ENCODE peak calls at places on chromosome 4, in four cellular contexts. O is GM10248, H is cardiac muscle cell, W is dorsolateral prefrontal cortex. I is an unnamed sample.

GRCh38 chr4:54837576-54838140 is 179.9 kb downstream of the KIT start:
- DNase-seq in O (no peak), H (no peak), W (no peak), I (no peak)

GRCh38 chr4:69764311-69764710 is 3.9 kb upstream of the SULT1B1 start:
- DNase-seq in O (no peak), H (no peak), W (no peak), I (no peak)

GRCh38 chr4:89284828-89285227 is 22.8 kb downstream of the GPRIN3 start:
- DNase-seq in O (no peak), H (no peak), W (no peak), I (no peak)

GRCh38 chr4:155679343-155679742 is 12.7 kb downstream of the GUCY1A1 start:
- DNase-seq in O (no peak), H (peak; percentile 42), W (no peak), I (no peak)

GRCh38 chr4:113851816-113852215 is 90.3 kb upstream of the CAMK2D start:
- DNase-seq in O (no peak), H (no peak), W (no peak), I (no peak)

GRCh38 chr4:170741856-170742255 is 652.1 kb upstream of the AADAT start:
- DNase-seq in O (no peak), H (no peak), W (no peak), I (no peak)

GRCh38 chr4:16067515-16067914 is 16.3 kb downstream of the PROM1 start:
- DNase-seq in O (no peak), H (no peak), W (no peak), I (no peak)

GRCh38 chr4:88242144-88242543 is 42.2 kb downstream of the PPM1K start:
- DNase-seq in O (no peak), H (no peak), W (no peak), I (no peak)

GRCh38 chr4:147829401-147830101 is 97.7 kb downstream of the ARHGAP10 start:
- DNase-seq in O (no peak), H (peak; percentile 9), W (no peak), I (no peak)

GRCh38 chr4:52126946-52127345 is 75.8 kb downstream of the SPATA18 start:
- DNase-seq in O (no peak), H (no peak), W (no peak), I (no peak)

GRCh38 chr4:14317351-14317750 is 684.9 kb upstream of the CPEB2 start:
- DNase-seq in O (no peak), H (no peak), W (no peak), I (no peak)

GRCh38 chr4:78938868-78939666 is at the start of gene PAQR3:
- DNase-seq in O (peak; percentile 95), H (peak; percentile 93), W (peak; percentile 73), I (peak; percentile 85)

GRCh38 chr4:102174800-102175199 is 170.5 kb downstream of the SLC39A8 start:
- DNase-seq in O (no peak), H (no peak), W (no peak), I (no peak)

GRCh38 chr4:158722291-158722916 is 792 bp downstream of the PPID start:
- DNase-seq in O (peak; percentile 11), H (peak; percentile 38), W (no peak), I (no peak)

GRCh38 chr4:20159516-20159915 is 92.2 kb upstream of the SLIT2 start:
- DNase-seq in O (no peak), H (no peak), W (no peak), I (no peak)

GRCh38 chr4:53205970-53206369 is 159.9 kb downstream of the SCFD2 start:
- DNase-seq in O (no peak), H (no peak), W (no peak), I (no peak)

GRCh38 chr4:5037553-5038551 is 13.4 kb upstream of the STK32B start:
- DNase-seq in O (no peak), H (no peak), W (no peak), I (no peak)

GRCh38 chr4:53712326-53712725 is 121.0 kb upstream of the LNX1 start:
- DNase-seq in O (no peak), H (peak; percentile 11), W (no peak), I (no peak)

GRCh38 chr4:178086324-178086723 is 644.1 kb upstream of the AGA start:
- DNase-seq in O (no peak), H (peak; percentile 68), W (no peak), I (no peak)

GRCh38 chr4:89572224-89572858 is 264.6 kb downstream of the SNCA start:
- DNase-seq in O (no peak), H (peak; percentile 50), W (no peak), I (no peak)

GRCh38 chr4:1667273-1667672 is 16.8 kb downstream of the FAM53A start:
- DNase-seq in O (no peak), H (no peak), W (no peak), I (no peak)

GRCh38 chr4:25863347-25863784 is 578 bp upstream of the SEL1L3 start:
- DNase-seq in O (no peak), H (peak; percentile 2), W (no peak), I (no peak)

GRCh38 chr4:20538922-20539321 is 161.3 kb upstream of the PACRGL start:
- DNase-seq in O (no peak), H (no peak), W (no peak), I (no peak)

GRCh38 chr4:88418411-88418810 is 38.5 kb upstream of the HERC5 start:
- DNase-seq in O (no peak), H (no peak), W (no peak), I (no peak)

GRCh38 chr4:99856166-99856565 is 38.1 kb downstream of the LAMTOR3 start:
- DNase-seq in O (no peak), H (no peak), W (no peak), I (no peak)

DNA sequence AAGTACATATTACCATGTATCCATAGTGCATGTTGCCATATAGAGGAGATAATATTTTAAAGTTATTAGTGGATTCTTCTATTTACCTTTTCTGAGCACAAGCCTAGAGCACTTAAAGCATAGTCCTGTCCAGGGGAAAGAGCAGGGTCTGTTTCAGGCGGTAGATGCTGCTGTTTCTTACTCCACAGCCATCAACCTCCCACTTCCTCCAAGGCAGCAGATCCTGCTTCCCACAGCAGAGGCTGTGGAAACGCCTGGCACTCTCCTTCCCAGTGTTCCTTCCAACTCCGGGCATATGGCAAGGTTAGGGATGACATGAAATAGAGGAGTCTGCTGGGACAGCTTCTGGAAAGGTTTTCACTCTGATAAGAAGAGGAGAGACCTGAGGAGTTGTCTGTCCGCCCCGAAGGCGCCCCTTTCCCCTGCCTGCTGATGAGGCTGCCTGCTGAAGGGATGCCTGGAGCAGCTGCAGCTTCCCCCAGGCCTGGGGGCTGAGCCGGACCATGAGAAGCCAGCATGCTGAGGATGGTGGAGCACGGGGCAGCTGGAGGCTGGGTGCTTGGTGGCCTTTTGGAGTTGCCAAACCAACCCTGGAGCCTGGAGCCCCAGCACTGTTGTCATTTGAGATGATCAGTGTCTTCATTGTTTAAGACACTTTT is 43.9 kb upstream of the SLC25A4 start:
- DNase-seq in O (no peak), H (no peak), W (no peak), I (no peak)
- TF ChIP-seq CTCF in O (no peak), H (peak; percentile 31), W (no peak), I (no peak)

GRCh38 chr4:73317092-73317491 is 58.5 kb upstream of the ANKRD17 start:
- DNase-seq in O (no peak), H (no peak), W (no peak), I (no peak)

GRCh38 chr4:73309211-73309610 is 50.6 kb upstream of the ANKRD17 start:
- DNase-seq in O (no peak), H (no peak), W (no peak), I (no peak)

GRCh38 chr4:73312967-73313366 is 54.4 kb upstream of the ANKRD17 start:
- DNase-seq in O (no peak), H (no peak), W (no peak), I (no peak)

GRCh38 chr4:73311428-73311827 is 52.8 kb upstream of the ANKRD17 start:
- DNase-seq in O (no peak), H (peak; percentile 5), W (no peak), I (no peak)

DNA sequence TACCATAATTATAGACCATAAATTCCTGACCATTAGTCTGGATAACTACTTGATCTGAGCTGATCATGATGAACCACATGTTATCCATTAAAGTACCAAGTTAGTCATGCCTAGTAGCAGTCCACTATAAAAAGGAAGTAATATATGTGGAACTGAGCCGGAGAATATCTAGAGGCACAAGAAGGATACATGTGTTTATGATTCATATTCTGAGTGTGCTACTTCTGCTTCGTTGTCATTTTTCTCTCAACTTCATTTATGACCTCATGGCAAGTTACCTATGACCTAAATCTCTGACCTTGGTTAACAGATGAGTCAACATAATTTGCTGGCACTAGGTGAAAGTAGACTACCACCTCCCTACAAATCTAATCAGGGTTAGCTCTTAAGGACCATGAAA is 56.5 kb upstream of the ANKRD17 start:
- DNase-seq in O (no peak), H (no peak), W (no peak), I (no peak)
- TF ChIP-seq CTCF in O (no peak), H (no peak), W (no peak), I (no peak)

GRCh38 chr4:6892190-6892908 is 17.3 kb upstream of the TBC1D14 start:
- DNase-seq in O (peak; percentile 38), H (peak; percentile 60), W (no peak), I (no peak)

GRCh38 chr4:6890358-6890757 is 19.3 kb upstream of the TBC1D14 start:
- DNase-seq in O (no peak), H (no peak), W (no peak), I (no peak)

GRCh38 chr4:6892909-6893202 is 16.8 kb upstream of the TBC1D14 start:
- DNase-seq in O (no peak), H (no peak), W (no peak), I (no peak)

GRCh38 chr4:6889736-6890324 is 19.8 kb upstream of the TBC1D14 start:
- DNase-seq in O (no peak), H (no peak), W (no peak), I (no peak)

GRCh38 chr4:6891436-6892170 is 18.0 kb upstream of the TBC1D14 start:
- DNase-seq in O (peak; percentile 20), H (no peak), W (no peak), I (no peak)
- TF ChIP-seq CTCF in O (no peak), H (no peak), W (no peak), I (no peak)

DNA sequence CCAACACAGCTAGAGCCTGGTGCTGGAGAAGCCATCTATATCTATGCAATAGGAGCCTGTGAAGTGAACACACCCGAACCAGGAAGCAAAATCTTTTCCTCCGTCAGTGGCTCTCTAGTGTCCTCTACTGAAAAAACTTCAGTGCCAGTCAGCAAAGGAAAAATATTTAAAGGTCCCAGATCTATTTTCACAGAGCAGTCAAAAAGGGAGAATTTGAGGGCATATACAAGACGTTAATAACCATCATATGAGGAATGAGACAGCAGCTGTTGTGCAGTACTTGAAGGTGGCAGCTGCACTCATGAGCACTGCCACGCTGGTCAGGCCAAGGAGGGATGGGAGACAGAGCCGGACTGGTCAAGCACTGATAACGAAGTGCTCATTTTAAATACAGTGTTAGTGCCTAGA is 14.4 kb downstream of the MCUB start:
- DNase-seq in O (no peak), H (no peak), W (no peak), I (no peak)
- TF ChIP-seq CTCF in O (no peak), H (peak; percentile 39), W (no peak), I (no peak)

GRCh38 chr4:56843421-56843899 is 22.0 kb upstream of the SPINK2 start:
- DNase-seq in O (no peak), H (no peak), W (no peak), I (no peak)
- TF ChIP-seq CTCF in O (no peak), H (peak; percentile 26), W (no peak), I (no peak)

GRCh38 chr4:3792813-3793212 is 26.6 kb downstream of the ADRA2C start:
- DNase-seq in O (no peak), H (no peak), W (no peak), I (no peak)
- TF ChIP-seq CTCF in O (no peak), H (no peak), W (no peak), I (peak; percentile 60)

I was measured in type B pancreatic cell.